ENCODE peak calls at places on chromosome X, in five cellular contexts. S is GM06990, E is HL-60, W is NAMALWA, L is mucosa of descending colon. I is an unnamed sample.

GRCh38 chrX:105758784-105759183 is 63.6 kb upstream of the NRK start:
- DNase-seq in S (no peak), E (no peak), W (no peak), L (no peak), I (no peak)

GRCh38 chrX:113800955-113801354 is 782.9 kb upstream of the HTR2C start:
- DNase-seq in S (no peak), E (no peak), W (no peak), L (no peak), I (no peak)

GRCh38 chrX:108426262-108426661 is 12.0 kb downstream of the COL4A6 start:
- DNase-seq in S (no peak), E (no peak), W (no peak), L (no peak), I (no peak)

GRCh38 chrX:71492086-71493065 is 40.5 kb upstream of the OGT start:
- DNase-seq in S (peak), E (peak), W (no peak), L (peak), I (peak)

GRCh38 chrX:122004127-122004526 is 956.7 kb downstream of the GLUD2 start:
- DNase-seq in S (no peak), E (no peak), W (no peak), L (no peak), I (no peak)

GRCh38 chrX:139203681-139204575 is 326.6 kb upstream of the F9 start:
- DNase-seq in S (no peak), E (no peak), W (no peak), L (peak), I (peak)

GRCh38 chrX:38045697-38046096 is 39.3 kb downstream of the SYTL5 start:
- DNase-seq in S (no peak), E (no peak), W (no peak), L (no peak), I (no peak)

GRCh38 chrX:82087699-82088098 is 885.8 kb downstream of the SH3BGRL start:
- DNase-seq in S (no peak), E (no peak), W (no peak), L (no peak), I (no peak)

GRCh38 chrX:152641996-152642395 is 4.3 kb downstream of the GABRQ start:
- DNase-seq in S (no peak), E (no peak), W (peak), L (no peak), I (no peak)

GRCh38 chrX:24466025-24466424 is 939 bp downstream of the PDK3 start:
- DNase-seq in S (no peak), E (no peak), W (no peak), L (no peak), I (no peak)

GRCh38 chrX:141903400-141904155 is at the start of gene MAGEC1:
- DNase-seq in S (no peak), E (no peak), W (no peak), L (no peak), I (no peak)

GRCh38 chrX:136055651-136056221 is 70.5 kb downstream of the SLC9A6 start:
- DNase-seq in S (no peak), E (no peak), W (no peak), L (no peak), I (no peak)

GRCh38 chrX:112760697-112761096 is 79.9 kb downstream of the AMOT start:
- DNase-seq in S (peak), E (no peak), W (no peak), L (no peak), I (no peak)

GRCh38 chrX:38859602-38860001 is 58.3 kb downstream of the MID1IP1 start:
- DNase-seq in S (no peak), E (no peak), W (no peak), L (no peak), I (no peak)

GRCh38 chrX:40952855-40953254 is 132.4 kb upstream of the USP9X start:
- DNase-seq in S (peak), E (no peak), W (no peak), L (no peak), I (no peak)

GRCh38 chrX:139639253-139639652 is 68.7 kb downstream of the MCF2 start:
- DNase-seq in S (no peak), E (no peak), W (no peak), L (no peak), I (no peak)

GRCh38 chrX:133413218-133413925 is 1.9 kb downstream of the GPC4 start:
- DNase-seq in S (no peak), E (no peak), W (no peak), L (peak), I (no peak)

GRCh38 chrX:30904632-30905031 is 15.6 kb upstream of the TAB3 start:
- DNase-seq in S (no peak), E (no peak), W (no peak), L (no peak), I (no peak)

GRCh38 chrX:72372735-72373134 is 67.0 kb upstream of the CITED1 start:
- DNase-seq in S (no peak), E (no peak), W (no peak), L (no peak), I (no peak)

GRCh38 chrX:148500428-148501120 is at the start of gene AFF2:
- DNase-seq in S (peak), E (no peak), W (peak), L (no peak), I (peak)

GRCh38 chrX:151167791-151168345 is 8.5 kb upstream of the GPR50 start:
- DNase-seq in S (no peak), E (no peak), W (no peak), L (no peak), I (no peak)

GRCh38 chrX:119475389-119476101 is 7.3 kb downstream of the SLC25A5 start:
- DNase-seq in S (no peak), E (no peak), W (no peak), L (no peak), I (no peak)

GRCh38 chrX:71053217-71053621 is 14.9 kb downstream of the SNX12 start:
- DNase-seq in S (no peak), E (no peak), W (no peak), L (no peak), I (no peak)

GRCh38 chrX:3161686-3162085 is 120.4 kb downstream of the ARSF start:
- DNase-seq in S (no peak), E (no peak), W (no peak), L (no peak), I (no peak)

GRCh38 chrX:38138900-38139299 is 81.8 kb downstream of the SRPX start:
- DNase-seq in S (no peak), E (no peak), W (no peak), L (no peak), I (no peak)

GRCh38 chrX:44943007-44943406 is 70.0 kb downstream of the KDM6A start:
- DNase-seq in S (no peak), E (no peak), W (no peak), L (no peak), I (no peak)

GRCh38 chrX:97563531-97564133 is 679.9 kb downstream of the RPA4 start:
- DNase-seq in S (peak), E (no peak), W (peak), L (peak), I (peak)

GRCh38 chrX:107731831-107732502 is 43.6 kb downstream of the TSC22D3 start:
- DNase-seq in S (no peak), E (no peak), W (no peak), L (peak), I (peak)

GRCh38 chrX:105323951-105324350 is 103.5 kb upstream of the TEX13A start:
- DNase-seq in S (no peak), E (no peak), W (no peak), L (no peak), I (no peak)

GRCh38 chrX:155215443-155216178 is 649 bp upstream of the VBP1 start:
- DNase-seq in S (no peak), E (peak), W (no peak), L (no peak), I (no peak)

GRCh38 chrX:72254835-72255234 is 16.0 kb upstream of the ERCC6L start:
- DNase-seq in S (no peak), E (no peak), W (no peak), L (no peak), I (no peak)

GRCh38 chrX:39720945-39721344 is 376.8 kb downstream of the BCOR start:
- DNase-seq in S (no peak), E (no peak), W (no peak), L (no peak), I (no peak)

GRCh38 chrX:42778096-42778495 is at the start of gene PPP1R2C:
- DNase-seq in S (no peak), E (no peak), W (no peak), L (no peak), I (peak)

GRCh38 chrX:130778773-130779172 is 124.2 kb downstream of the ENOX2 start:
- DNase-seq in S (no peak), E (no peak), W (no peak), L (no peak), I (no peak)